ENCODE peak calls at places on chromosomes 11 and 22, in eight cellular contexts. One of them, this sample, is unnamed.

GRCh38 chr11:112294688-112295340 is 34.2 kb upstream of the PLET1 start:
- DNase-seq in upper lobe of right lung: no peak
- DNase-seq in spleen: no peak
- DNase-seq in left ventricle myocardium inferior: no peak
- DNase-seq in right atrium auricular region: no peak
- DNase-seq in GM23248: no peak
- DNase-seq in tibial artery: no peak
- DNase-seq in CD8-positive, alpha-beta memory T cell: no peak
- DNase-seq in this sample: no peak

GRCh38 chr11:44243633-44244343 is 66.2 kb downstream of the ALX4 start:
- DNase-seq in upper lobe of right lung: no peak
- DNase-seq in left ventricle myocardium inferior: no peak
- DNase-seq in tibial artery: no peak
- DNase-seq in spleen: no peak
- DNase-seq in right atrium auricular region: no peak
- DNase-seq in GM23248: peak; percentile 46
- DNase-seq in CD8-positive, alpha-beta memory T cell: no peak
- DNase-seq in this sample: no peak

GRCh38 chr22:31829505-31829904 is 75.7 kb downstream of the DEPDC5 start:
- DNase-seq in tibial artery: no peak
- DNase-seq in left ventricle myocardium inferior: no peak
- DNase-seq in right atrium auricular region: no peak
- DNase-seq in spleen: no peak
- DNase-seq in CD8-positive, alpha-beta memory T cell: no peak
- DNase-seq in GM23248: peak; percentile 96
- DNase-seq in upper lobe of right lung: no peak
- DNase-seq in this sample: no peak

GRCh38 chr11:3631331-3631730 is 10.5 kb downstream of the ART5 start:
- DNase-seq in CD8-positive, alpha-beta memory T cell: no peak
- DNase-seq in right atrium auricular region: no peak
- DNase-seq in spleen: no peak
- DNase-seq in GM23248: peak; percentile 49
- DNase-seq in upper lobe of right lung: no peak
- DNase-seq in left ventricle myocardium inferior: no peak
- DNase-seq in tibial artery: no peak
- DNase-seq in this sample: no peak

GRCh38 chr22:46585340-46586122 is 34.7 kb upstream of the GRAMD4 start:
- DNase-seq in GM23248: no peak
- DNase-seq in spleen: no peak
- DNase-seq in upper lobe of right lung: no peak
- DNase-seq in left ventricle myocardium inferior: no peak
- DNase-seq in right atrium auricular region: no peak
- DNase-seq in tibial artery: no peak
- DNase-seq in CD8-positive, alpha-beta memory T cell: no peak
- DNase-seq in this sample: no peak

GRCh38 chr11:30429550-30429949 is 106.6 kb downstream of the ARL14EP start:
- DNase-seq in GM23248: no peak
- DNase-seq in upper lobe of right lung: no peak
- DNase-seq in spleen: no peak
- DNase-seq in CD8-positive, alpha-beta memory T cell: no peak
- DNase-seq in left ventricle myocardium inferior: no peak
- DNase-seq in tibial artery: no peak
- DNase-seq in right atrium auricular region: no peak
- DNase-seq in this sample: no peak

GRCh38 chr11:130671801-130672700 is 223.6 kb downstream of the ADAMTS15 start:
- DNase-seq in CD8-positive, alpha-beta memory T cell: no peak
- DNase-seq in GM23248: peak; percentile 91
- DNase-seq in right atrium auricular region: peak; percentile 88
- DNase-seq in spleen: no peak
- DNase-seq in upper lobe of right lung: no peak
- DNase-seq in tibial artery: peak; percentile 89
- DNase-seq in left ventricle myocardium inferior: peak; percentile 69
- DNase-seq in this sample: no peak

GRCh38 chr11:25924586-25924985 is 407.3 kb upstream of the ANO3 start:
- DNase-seq in CD8-positive, alpha-beta memory T cell: no peak
- DNase-seq in spleen: no peak
- DNase-seq in upper lobe of right lung: no peak
- DNase-seq in left ventricle myocardium inferior: no peak
- DNase-seq in right atrium auricular region: no peak
- DNase-seq in GM23248: no peak
- DNase-seq in tibial artery: no peak
- DNase-seq in this sample: no peak

GRCh38 chr11:34185926-34186841 is 80.8 kb downstream of the NAT10 start:
- DNase-seq in CD8-positive, alpha-beta memory T cell: no peak
- DNase-seq in spleen: no peak
- DNase-seq in GM23248: no peak
- DNase-seq in upper lobe of right lung: no peak
- DNase-seq in right atrium auricular region: no peak
- DNase-seq in tibial artery: no peak
- DNase-seq in left ventricle myocardium inferior: no peak
- DNase-seq in this sample: no peak

GRCh38 chr11:105609832-105610781 is at the start of gene GRIA4:
- DNase-seq in tibial artery: peak; percentile 64
- DNase-seq in CD8-positive, alpha-beta memory T cell: no peak
- DNase-seq in left ventricle myocardium inferior: no peak
- DNase-seq in upper lobe of right lung: peak; percentile 64
- DNase-seq in spleen: peak; percentile 73
- DNase-seq in right atrium auricular region: no peak
- DNase-seq in GM23248: peak; percentile 65
- DNase-seq in this sample: no peak

GRCh38 chr22:20396639-20397038 is 2.7 kb downstream of the ZNF74 start:
- DNase-seq in CD8-positive, alpha-beta memory T cell: no peak
- DNase-seq in spleen: no peak
- DNase-seq in right atrium auricular region: no peak
- DNase-seq in tibial artery: no peak
- DNase-seq in GM23248: peak; percentile 77
- DNase-seq in left ventricle myocardium inferior: no peak
- DNase-seq in upper lobe of right lung: no peak
- DNase-seq in this sample: no peak

GRCh38 chr22:30340911-30341685 is 14.4 kb upstream of the TBC1D10A start:
- DNase-seq in GM23248: no peak
- DNase-seq in CD8-positive, alpha-beta memory T cell: no peak
- DNase-seq in spleen: peak; percentile 85
- DNase-seq in tibial artery: peak; percentile 89
- DNase-seq in left ventricle myocardium inferior: peak; percentile 80
- DNase-seq in upper lobe of right lung: no peak
- DNase-seq in right atrium auricular region: no peak
- DNase-seq in this sample: no peak

GRCh38 chr11:114066046-114066648 is 6.6 kb downstream of the ZBTB16 start:
- DNase-seq in GM23248: no peak
- DNase-seq in right atrium auricular region: no peak
- DNase-seq in upper lobe of right lung: no peak
- DNase-seq in CD8-positive, alpha-beta memory T cell: peak; percentile 79
- DNase-seq in tibial artery: no peak
- DNase-seq in left ventricle myocardium inferior: no peak
- DNase-seq in spleen: no peak
- DNase-seq in this sample: peak; percentile 64
- H3K4me1 ChIP-seq in GM23248: no peaks in the 10 kb centered on the region
- H3K4me1 ChIP-seq in right atrium auricular region: peaks cover 91% of the 10 kb centered on the region
- H3K4me1 ChIP-seq in upper lobe of right lung: peaks cover 48% of the 10 kb centered on the region
- H3K4me1 ChIP-seq in CD8-positive, alpha-beta memory T cell: no peaks in the 10 kb centered on the region
- H3K4me1 ChIP-seq in tibial artery: peaks cover 88% of the 10 kb centered on the region
- H3K4me1 ChIP-seq in left ventricle myocardium inferior: peaks cover 98% of the 10 kb centered on the region
- H3K4me1 ChIP-seq in spleen: peaks cover 7% of the 10 kb centered on the region
- H3K4me1 ChIP-seq in this sample: peaks cover 6% of the 10 kb centered on the region

DNA sequence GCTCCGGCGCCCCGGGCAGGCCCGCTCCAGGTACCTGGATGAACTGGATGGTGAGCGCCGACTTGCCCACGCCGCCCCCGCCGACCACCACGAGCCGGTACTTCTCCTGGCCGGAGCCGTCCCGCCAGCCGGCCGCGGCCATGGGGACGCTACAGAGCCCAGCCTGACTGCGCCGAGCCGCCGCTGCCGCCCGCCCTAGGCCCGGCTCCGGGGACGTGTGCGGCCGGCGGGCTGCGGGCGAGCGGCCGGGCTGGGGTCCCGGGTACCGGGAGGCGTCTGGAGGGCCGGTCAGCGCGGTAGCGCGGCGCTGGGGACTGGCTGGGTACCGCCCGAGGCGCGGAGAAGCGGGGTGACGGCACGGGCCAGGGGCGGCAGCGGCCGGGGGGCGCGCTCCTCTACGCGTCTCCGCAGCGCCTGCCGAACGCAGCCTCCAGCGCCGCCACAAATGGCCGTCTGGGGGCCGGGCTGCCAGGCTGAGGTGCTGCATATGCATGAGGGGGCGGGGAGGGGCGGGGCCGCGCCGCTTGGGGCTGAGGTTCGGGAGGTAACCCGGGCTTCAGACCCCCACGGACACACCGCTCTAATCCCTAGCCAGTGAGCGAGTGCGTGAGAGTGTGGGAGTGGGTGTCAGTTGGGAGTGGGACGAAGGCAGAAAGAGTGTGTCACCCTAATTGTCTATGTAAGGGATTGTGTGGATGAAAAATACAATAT is at the start of gene RRAS2:
- DNase-seq in right atrium auricular region: peak; percentile 72
- DNase-seq in GM23248: peak; percentile 89
- DNase-seq in spleen: peak; percentile 94
- DNase-seq in left ventricle myocardium inferior: peak; percentile 80
- DNase-seq in CD8-positive, alpha-beta memory T cell: peak; percentile 77
- DNase-seq in tibial artery: peak; percentile 85
- DNase-seq in upper lobe of right lung: peak; percentile 88
- DNase-seq in this sample: peak; percentile 78
- H3K4me3 ChIP-seq in right atrium auricular region: peak within 1 kb of the TSS; percentile 64
- H3K4me3 ChIP-seq in GM23248: peak within 1 kb of the TSS; percentile 96
- H3K4me3 ChIP-seq in spleen: peak within 1 kb of the TSS; percentile 70
- H3K4me3 ChIP-seq in left ventricle myocardium inferior: peak within 1 kb of the TSS; percentile 82
- H3K4me3 ChIP-seq in CD8-positive, alpha-beta memory T cell: peak within 1 kb of the TSS; percentile 66
- H3K4me3 ChIP-seq in tibial artery: peak within 1 kb of the TSS; percentile 66
- H3K4me3 ChIP-seq in upper lobe of right lung: peak within 1 kb of the TSS; percentile 80
- H3K4me3 ChIP-seq in this sample: peak within 1 kb of the TSS; percentile 52

GRCh38 chr11:62498492-62499286 is 47.9 kb downstream of the AHNAK start:
- DNase-seq in CD8-positive, alpha-beta memory T cell: no peak
- DNase-seq in spleen: no peak
- DNase-seq in right atrium auricular region: no peak
- DNase-seq in tibial artery: no peak
- DNase-seq in GM23248: no peak
- DNase-seq in upper lobe of right lung: no peak
- DNase-seq in left ventricle myocardium inferior: no peak
- DNase-seq in this sample: no peak
- H3K4me1 ChIP-seq in CD8-positive, alpha-beta memory T cell: no peaks in the 10 kb centered on the region
- H3K4me1 ChIP-seq in spleen: no peaks in the 10 kb centered on the region
- H3K4me1 ChIP-seq in right atrium auricular region: peaks cover 52% of the 10 kb centered on the region
- H3K4me1 ChIP-seq in tibial artery: peaks cover 29% of the 10 kb centered on the region
- H3K4me1 ChIP-seq in GM23248: peaks cover 15% of the 10 kb centered on the region
- H3K4me1 ChIP-seq in upper lobe of right lung: peaks cover 20% of the 10 kb centered on the region
- H3K4me1 ChIP-seq in left ventricle myocardium inferior: peaks cover 55% of the 10 kb centered on the region
- H3K4me1 ChIP-seq in this sample: peaks cover 6% of the 10 kb centered on the region

DNA sequence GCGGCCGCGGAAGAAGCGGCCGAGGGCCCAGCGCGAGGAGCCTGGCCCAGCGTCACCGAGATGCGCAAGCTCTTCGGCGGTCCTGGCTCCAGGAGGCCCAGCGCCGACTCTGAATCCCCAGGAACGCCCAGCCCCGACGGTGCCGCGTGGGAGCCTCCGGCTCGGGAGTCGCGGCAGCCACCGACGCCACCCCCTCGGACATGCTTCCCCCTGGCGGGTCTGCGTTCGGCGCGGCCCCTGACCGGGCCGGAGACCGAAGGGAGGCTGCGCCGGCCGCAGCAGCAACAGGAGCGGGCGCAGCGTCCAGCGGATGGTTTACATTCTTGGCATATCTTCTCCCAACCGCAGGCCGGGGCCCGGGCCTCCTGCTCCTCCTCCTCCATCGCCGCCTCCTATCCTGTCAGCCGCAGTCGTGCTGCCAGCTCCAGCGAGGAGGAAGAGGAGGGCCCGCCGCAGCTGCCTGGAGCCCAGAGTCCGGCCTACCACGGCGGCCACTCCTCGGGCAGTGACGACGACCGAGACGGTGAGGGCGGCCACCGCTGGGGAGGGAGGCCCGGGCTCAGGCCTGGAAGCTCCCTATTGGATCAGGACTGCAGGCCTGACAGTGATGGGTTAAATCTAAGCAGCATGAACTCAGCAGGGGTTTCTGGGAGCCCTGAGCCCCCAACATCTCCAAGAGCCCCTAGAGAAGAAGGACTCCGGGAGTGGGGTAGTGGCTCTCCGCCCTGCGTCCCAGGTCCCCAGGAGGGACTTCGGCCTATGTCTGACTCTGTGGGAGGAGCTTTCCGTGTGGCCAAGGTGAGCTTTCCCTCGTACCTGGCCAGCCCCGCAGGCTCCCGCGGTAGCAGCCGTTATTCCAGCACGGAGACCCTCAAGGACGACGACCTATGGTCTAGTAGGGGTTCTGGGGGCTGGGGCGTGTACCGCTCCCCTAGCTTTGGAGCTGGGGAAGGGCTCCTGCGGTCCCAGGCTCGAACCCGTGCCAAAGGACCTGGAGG is 1.2 kb downstream of the ARHGEF17 start:
- DNase-seq in right atrium auricular region: peak; percentile 94
- DNase-seq in CD8-positive, alpha-beta memory T cell: no peak
- DNase-seq in tibial artery: peak; percentile 97
- DNase-seq in GM23248: peak; percentile 99
- DNase-seq in spleen: peak; percentile 91
- DNase-seq in left ventricle myocardium inferior: peak; percentile 92
- DNase-seq in upper lobe of right lung: peak; percentile 96
- DNase-seq in this sample: no peak
- H3K4me3 ChIP-seq in right atrium auricular region: peak overlapping the region; percentile 60
- H3K4me3 ChIP-seq in CD8-positive, alpha-beta memory T cell: no peak overlapping the region
- H3K4me3 ChIP-seq in tibial artery: peak overlapping the region; percentile 90
- H3K4me3 ChIP-seq in GM23248: peak overlapping the region; percentile 76
- H3K4me3 ChIP-seq in spleen: peak overlapping the region; percentile 83
- H3K4me3 ChIP-seq in left ventricle myocardium inferior: peak overlapping the region; percentile 88
- H3K4me3 ChIP-seq in upper lobe of right lung: peak overlapping the region; percentile 76
- H3K4me3 ChIP-seq in this sample: no peak overlapping the region

GRCh38 chr11:72899238-72899637 is 85.0 kb downstream of the ATG16L2 start:
- DNase-seq in CD8-positive, alpha-beta memory T cell: no peak
- DNase-seq in left ventricle myocardium inferior: no peak
- DNase-seq in tibial artery: no peak
- DNase-seq in GM23248: peak; percentile 4
- DNase-seq in spleen: no peak
- DNase-seq in upper lobe of right lung: no peak
- DNase-seq in right atrium auricular region: no peak
- DNase-seq in this sample: no peak

GRCh38 chr11:72896431-72896830 is 82.2 kb downstream of the ATG16L2 start:
- DNase-seq in upper lobe of right lung: no peak
- DNase-seq in tibial artery: no peak
- DNase-seq in spleen: no peak
- DNase-seq in CD8-positive, alpha-beta memory T cell: no peak
- DNase-seq in right atrium auricular region: no peak
- DNase-seq in GM23248: no peak
- DNase-seq in left ventricle myocardium inferior: no peak
- DNase-seq in this sample: no peak

GRCh38 chr11:72901374-72901773 is 87.2 kb downstream of the ATG16L2 start:
- DNase-seq in spleen: no peak
- DNase-seq in GM23248: no peak
- DNase-seq in left ventricle myocardium inferior: no peak
- DNase-seq in tibial artery: no peak
- DNase-seq in CD8-positive, alpha-beta memory T cell: no peak
- DNase-seq in right atrium auricular region: no peak
- DNase-seq in upper lobe of right lung: no peak
- DNase-seq in this sample: no peak

GRCh38 chr11:72897506-72897905 is 83.3 kb downstream of the ATG16L2 start:
- DNase-seq in GM23248: no peak
- DNase-seq in tibial artery: no peak
- DNase-seq in right atrium auricular region: no peak
- DNase-seq in CD8-positive, alpha-beta memory T cell: no peak
- DNase-seq in spleen: no peak
- DNase-seq in left ventricle myocardium inferior: no peak
- DNase-seq in upper lobe of right lung: no peak
- DNase-seq in this sample: no peak
- H3K4me1 ChIP-seq in GM23248: no peaks in the 10 kb centered on the region
- H3K4me1 ChIP-seq in tibial artery: no peaks in the 10 kb centered on the region
- H3K4me1 ChIP-seq in right atrium auricular region: no peaks in the 10 kb centered on the region
- H3K4me1 ChIP-seq in CD8-positive, alpha-beta memory T cell: no peaks in the 10 kb centered on the region
- H3K4me1 ChIP-seq in spleen: no peaks in the 10 kb centered on the region
- H3K4me1 ChIP-seq in left ventricle myocardium inferior: no peaks in the 10 kb centered on the region
- H3K4me1 ChIP-seq in upper lobe of right lung: no peaks in the 10 kb centered on the region
- H3K4me1 ChIP-seq in this sample: no peaks in the 10 kb centered on the region

GRCh38 chr11:57637626-57638004 is 12.1 kb downstream of the YPEL4 start:
- DNase-seq in left ventricle myocardium inferior: no peak
- DNase-seq in tibial artery: no peak
- DNase-seq in spleen: no peak
- DNase-seq in upper lobe of right lung: peak; percentile 62
- DNase-seq in right atrium auricular region: no peak
- DNase-seq in GM23248: peak; percentile 30
- DNase-seq in CD8-positive, alpha-beta memory T cell: no peak
- DNase-seq in this sample: no peak
- H3K4me3 ChIP-seq in left ventricle myocardium inferior: peak overlapping the region; percentile 93
- H3K4me3 ChIP-seq in tibial artery: peak overlapping the region; percentile 91
- H3K4me3 ChIP-seq in spleen: peak overlapping the region; percentile 52
- H3K4me3 ChIP-seq in upper lobe of right lung: peak overlapping the region; percentile 83
- H3K4me3 ChIP-seq in right atrium auricular region: peak overlapping the region; percentile 85
- H3K4me3 ChIP-seq in GM23248: peak overlapping the region; percentile 97
- H3K4me3 ChIP-seq in CD8-positive, alpha-beta memory T cell: peak overlapping the region; percentile 67
- H3K4me3 ChIP-seq in this sample: no peak overlapping the region

This sample was measured in CD4-positive, alpha-beta memory T cell.